ENCODE peak calls at places on chromosomes 6 and 20, in eight cellular contexts. P is sigmoid colon; D is GM12892; L is NCI-H345; Q is endothelial cell of umbilical vein; Y is stimulated activated naive CD4-positive, alpha-beta T cell; V is CD8-positive, alpha-beta T cell; T is activated T-cell treated with anti-CD3 and anti-CD28 coated beads for 1 hour. B is an unnamed sample.

GRCh38 chr6:112770341-112770740 is 423.2 kb downstream of the RFPL4B start:
- DNase-seq in P (no peak), D (no peak), L (no peak), Q (no peak), Y (no peak), V (no peak), T (no peak), B (no peak)

GRCh38 chr6:41445268-41445667 is 100.9 kb upstream of the FOXP4 start:
- DNase-seq in P (no peak), D (no peak), L (no peak), Q (no peak), Y (no peak), V (no peak), T (no peak), B (peak)

GRCh38 chr6:80132942-80133517 is 26.6 kb downstream of the BCKDHB start:
- DNase-seq in P (peak), D (no peak), L (peak), Q (peak), Y (no peak), V (no peak), T (peak), B (peak)

GRCh38 chr6:134707342-134707982 is 242.4 kb downstream of the ALDH8A1 start:
- DNase-seq in P (no peak), D (no peak), L (peak), Q (no peak), Y (no peak), V (no peak), T (no peak), B (peak)

GRCh38 chr20:6588296-6588695 is 179.2 kb upstream of the BMP2 start:
- DNase-seq in P (no peak), D (no peak), L (peak), Q (peak), Y (no peak), V (no peak), T (no peak), B (no peak)

GRCh38 chr20:38897267-38897666 is 28.9 kb upstream of the FAM83D start:
- DNase-seq in P (no peak), D (no peak), L (no peak), Q (peak), Y (no peak), V (no peak), T (no peak), B (no peak)

GRCh38 chr6:54860739-54861138 is 14.2 kb downstream of the FAM83B start:
- DNase-seq in P (no peak), D (no peak), L (no peak), Q (no peak), Y (no peak), V (no peak), T (no peak), B (no peak)

GRCh38 chr6:113414511-113414910 is 442.6 kb upstream of the MARCKS start:
- DNase-seq in P (no peak), D (no peak), L (peak), Q (peak), Y (no peak), V (no peak), T (no peak), B (peak)

GRCh38 chr20:15937179-15937578 is 636.1 kb downstream of the KIF16B start:
- DNase-seq in P (no peak), D (peak), L (no peak), Q (no peak), Y (no peak), V (no peak), T (no peak), B (no peak)

GRCh38 chr6:162076816-162077215 is 650.8 kb downstream of the PRKN start:
- DNase-seq in P (no peak), D (no peak), L (no peak), Q (no peak), Y (no peak), V (no peak), T (no peak), B (no peak)

GRCh38 chr6:41500561-41500960 is 45.6 kb upstream of the FOXP4 start:
- DNase-seq in P (no peak), D (no peak), L (no peak), Q (no peak), Y (no peak), V (no peak), T (no peak), B (no peak)

GRCh38 chr20:10591956-10592521 is 81.8 kb downstream of the JAG1 start:
- DNase-seq in P (no peak), D (no peak), L (no peak), Q (peak), Y (no peak), V (no peak), T (no peak), B (no peak)

GRCh38 chr20:58021481-58021880 is 207.0 kb downstream of the ANKRD60 start:
- DNase-seq in P (peak), D (no peak), L (no peak), Q (no peak), Y (no peak), V (no peak), T (no peak), B (no peak)

GRCh38 chr6:71733970-71734899 is 152.1 kb upstream of the RIMS1 start:
- DNase-seq in P (no peak), D (no peak), L (no peak), Q (no peak), Y (no peak), V (no peak), T (no peak), B (no peak)